ENCODE peak calls at places on chromosomes 7 and 10, in four cellular contexts. G is prostate gland, X is Right ventricle myocardium superior, U is suprapubic skin. I is an unnamed sample.

GRCh38 chr10:48523820-48524758 is 80.8 kb downstream of the ARHGAP22 start:
- DNase-seq in U (no peak), G (no peak), X (no peak), I (no peak)

GRCh38 chr7:156466955-156467625 is 173.5 kb upstream of the RNF32 start:
- DNase-seq in G (no peak), X (no peak), U (no peak), I (no peak)

GRCh38 chr10:70890917-70891431 is 2.6 kb upstream of the PCBD1 start:
- DNase-seq in X (peak; percentile 84), G (no peak), U (peak; percentile 74), I (no peak)

GRCh38 chr7:158318511-158318913 is 269.1 kb downstream of the PTPRN2 start:
- DNase-seq in U (no peak), X (no peak), G (no peak), I (no peak)

GRCh38 chr7:110718514-110719205 is 372.3 kb upstream of the LRRN3 start:
- DNase-seq in U (no peak), X (no peak), G (no peak), I (no peak)

GRCh38 chr10:122124342-122124741 is 135.4 kb downstream of the TACC2 start:
- DNase-seq in U (no peak), G (no peak), X (no peak), I (no peak)

GRCh38 chr10:2680802-2681201 is 386.5 kb upstream of the PFKP start:
- DNase-seq in U (no peak), G (no peak), X (no peak), I (no peak)

GRCh38 chr10:70337201-70337651 is 45.2 kb downstream of the LRRC20 start:
- DNase-seq in G (no peak), X (no peak), U (no peak), I (peak; percentile 10)

GRCh38 chr10:775245-776075 is 86.0 kb upstream of the DIP2C start:
- DNase-seq in G (no peak), X (no peak), U (peak; percentile 55), I (peak; percentile 41)

GRCh38 chr10:34520510-34520909 is 294.6 kb downstream of the PARD3 start:
- DNase-seq in X (no peak), U (no peak), G (no peak), I (no peak)

GRCh38 chr10:126749030-126749655 is 78.7 kb upstream of the C10orf90 start:
- DNase-seq in X (peak; percentile 77), U (no peak), G (peak; percentile 60), I (peak; percentile 66)

GRCh38 chr7:150380463-150380862 is 1.3 kb downstream of the ZNF775 start:
- DNase-seq in X (no peak), U (no peak), G (no peak), I (no peak)

GRCh38 chr7:21028186-21028989 is 241.7 kb upstream of the SP8 start:
- DNase-seq in X (no peak), G (no peak), U (no peak), I (peak; percentile 93)

GRCh38 chr10:11448190-11448544 is 163.3 kb downstream of the USP6NL start:
- DNase-seq in U (no peak), G (no peak), X (no peak), I (no peak)

GRCh38 chr7:131231381-131232220 is 96.1 kb upstream of the MKLN1 start:
- DNase-seq in G (no peak), U (no peak), X (peak; percentile 55), I (peak; percentile 56)

GRCh38 chr7:137661634-137662033 is 185.1 kb downstream of the DGKI start:
- DNase-seq in U (no peak), X (no peak), G (no peak), I (peak; percentile 42)

GRCh38 chr7:53744361-53744760 is 708.9 kb downstream of the POM121L12 start:
- DNase-seq in X (no peak), U (no peak), G (no peak), I (no peak)

GRCh38 chr7:44693641-44694313 is 54.9 kb upstream of the ZMIZ2 start:
- DNase-seq in U (peak; percentile 45), X (peak; percentile 69), G (no peak), I (peak; percentile 15)

GRCh38 chr10:98045785-98046389 is 15.5 kb upstream of the CRTAC1 start:
- DNase-seq in G (peak; percentile 31), X (peak; percentile 48), U (no peak), I (peak; percentile 62)

GRCh38 chr10:75211007-75211735 is 575 bp downstream of the VDAC2 start:
- DNase-seq in U (peak; percentile 62), X (no peak), G (no peak), I (peak; percentile 55)

GRCh38 chr7:118057404-118057803 is 126.6 kb upstream of the LSM8 start:
- DNase-seq in G (no peak), X (no peak), U (no peak), I (peak; percentile 87)

GRCh38 chr10:112778579-112778978 is 171.5 kb upstream of the TCF7L2 start:
- DNase-seq in G (no peak), U (no peak), X (no peak), I (peak; percentile 59)

GRCh38 chr7:137801003-137801402 is 45.8 kb downstream of the DGKI start:
- DNase-seq in G (no peak), U (no peak), X (no peak), I (peak; percentile 69)

GRCh38 chr10:78331391-78331922 is 297.8 kb downstream of the RPS24 start:
- DNase-seq in X (no peak), G (peak; percentile 2), U (no peak), I (no peak)

GRCh38 chr7:141511370-141512335 is 39.6 kb upstream of the AGK start:
- DNase-seq in X (no peak), G (peak; percentile 11), U (no peak), I (no peak)

I was measured in renal cortical epithelial cell.